ENCODE peak calls at places on chromosomes 7 and 10, in seven cellular contexts. U, G, B, M, L, N and Z are unnamed samples. For H3K79me2, the result is how much of the 10 kb centered on the place peaks cover.

GRCh38 chr7:133364959-133365680 is 112.2 kb downstream of the EXOC4 start:
- DNase-seq in U (peak), G (no peak), B (no peak), M (no peak), L (no peak), N (no peak), Z (no peak)

GRCh38 chr10:32957341-32958084 is 517 bp downstream of the ITGB1 start:
- DNase-seq in U (peak), G (no peak), B (peak), M (peak), L (peak), N (peak), Z (peak)

GRCh38 chr10:83986800-83987199 is 152.5 kb upstream of the GHITM start:
- DNase-seq in U (no peak), G (no peak), B (no peak), M (no peak), L (no peak), N (no peak), Z (no peak)

GRCh38 chr7:104252409-104253134 is 44.8 kb upstream of the ORC5 start:
- DNase-seq in U (peak), G (peak), B (peak), M (no peak), L (no peak), N (no peak), Z (peak)

GRCh38 chr10:97882142-97883091 is 32.8 kb downstream of the GOLGA7B start:
- DNase-seq in U (peak), G (peak), B (no peak), M (no peak), L (no peak), N (no peak), Z (peak)

GRCh38 chr7:44534501-44534900 is 6.6 kb downstream of the NPC1L1 start:
- DNase-seq in U (peak), G (peak), B (peak), M (peak), L (peak), N (peak), Z (peak)

GRCh38 chr10:107481224-107481623 is 316.7 kb upstream of the SORCS1 start:
- DNase-seq in U (no peak), G (no peak), B (no peak), M (no peak), L (no peak), N (no peak), Z (no peak)

GRCh38 chr10:90417466-90418210 is 440.2 kb downstream of the HTR7 start:
- DNase-seq in U (no peak), G (no peak), B (no peak), M (no peak), L (no peak), N (no peak), Z (peak)

GRCh38 chr7:30238721-30239441 is 45.5 kb upstream of the ZNRF2 start:
- DNase-seq in U (peak), G (no peak), B (no peak), M (no peak), L (peak), N (peak), Z (peak)

GRCh38 chr7:47381132-47381495 is 200.8 kb downstream of the TNS3 start:
- DNase-seq in U (no peak), G (no peak), B (no peak), M (peak), L (no peak), N (no peak), Z (no peak)

GRCh38 chr10:46283945-46284285 is 2.9 kb upstream of the ANTXRL start:
- DNase-seq in U (no peak), G (no peak), B (no peak), M (no peak), L (no peak), N (no peak), Z (no peak)

GRCh38 chr7:37732253-37732652 is 48.7 kb downstream of the GPR141 start:
- DNase-seq in U (peak), G (peak), B (peak), M (peak), L (peak), N (peak), Z (peak)

GRCh38 chr7:129781856-129782256 is 170.3 kb downstream of the NRF1 start:
- DNase-seq in U (no peak), G (no peak), B (peak), M (peak), L (no peak), N (peak), Z (no peak)

GRCh38 chr10:72612203-72612826 is 13.6 kb downstream of the MICU1 start:
- DNase-seq in U (peak), G (no peak), B (no peak), M (no peak), L (no peak), N (no peak), Z (peak)

GRCh38 chr7:159097661-159098423 is 46.8 kb downstream of the VIPR2 start:
- DNase-seq in U (no peak), G (no peak), B (no peak), M (peak), L (no peak), N (no peak), Z (no peak)

GRCh38 chr10:110373857-110374654 is 69.3 kb upstream of the SMNDC1 start:
- DNase-seq in U (no peak), G (no peak), B (no peak), M (no peak), L (no peak), N (no peak), Z (no peak)

GRCh38 chr10:65518379-65518778 is 1407.5 kb upstream of the LRRTM3 start:
- DNase-seq in U (no peak), G (peak), B (no peak), M (no peak), L (no peak), N (no peak), Z (peak)

GRCh38 chr10:677750-678661 is 11.5 kb downstream of the DIP2C start:
- DNase-seq in U (no peak), G (no peak), B (no peak), M (no peak), L (no peak), N (no peak), Z (no peak)

GRCh38 chr7:7208524-7208923 is 26.2 kb downstream of the C1GALT1 start:
- DNase-seq in U (no peak), G (no peak), B (peak), M (no peak), L (no peak), N (no peak), Z (no peak)

GRCh38 chr10:13143761-13144160 is 17.6 kb upstream of the MCM10 start:
- DNase-seq in U (no peak), G (no peak), B (no peak), M (no peak), L (no peak), N (no peak), Z (no peak)

GRCh38 chr10:8563478-8563877 is 509.0 kb downstream of the GATA3 start:
- DNase-seq in U (no peak), G (no peak), B (no peak), M (no peak), L (no peak), N (no peak), Z (no peak)

GRCh38 chr10:111455776-111456426 is 379.1 kb downstream of the ADRA2A start:
- DNase-seq in U (peak), G (no peak), B (no peak), M (no peak), L (no peak), N (no peak), Z (no peak)

GRCh38 chr7:73719806-73720169 is 319 bp upstream of the STX1A start:
- DNase-seq in U (no peak), G (no peak), B (no peak), M (no peak), L (no peak), N (no peak), Z (no peak)

GRCh38 chr10:70417568-70417967 is 13.6 kb downstream of the EIF4EBP2 start:
- DNase-seq in U (peak), G (no peak), B (no peak), M (no peak), L (no peak), N (no peak), Z (no peak)

GRCh38 chr7:15168489-15168888 is 265.9 kb upstream of the DGKB start:
- DNase-seq in U (no peak), G (no peak), B (peak), M (no peak), L (no peak), N (no peak), Z (no peak)

GRCh38 chr7:120586561-120586960 is 271.4 kb downstream of the TSPAN12 start:
- DNase-seq in U (no peak), G (no peak), B (no peak), M (no peak), L (no peak), N (no peak), Z (no peak)

GRCh38 chr10:35585903-35586535 is 19.1 kb upstream of the GJD4 start:
- DNase-seq in U (no peak), G (no peak), B (no peak), M (no peak), L (no peak), N (no peak), Z (peak)

GRCh38 chr10:11781114-11781513 is 38.9 kb downstream of the ECHDC3 start:
- DNase-seq in U (no peak), G (no peak), B (no peak), M (no peak), L (no peak), N (no peak), Z (no peak)

GRCh38 chr10:11787374-11787773 is 35.8 kb upstream of the PROSER2 start:
- DNase-seq in U (no peak), G (no peak), B (no peak), M (no peak), L (no peak), N (no peak), Z (no peak)

GRCh38 chr10:11783558-11783865 is 39.6 kb upstream of the PROSER2 start:
- DNase-seq in U (no peak), G (no peak), B (no peak), M (no peak), L (peak), N (no peak), Z (peak)

GRCh38 chr10:11787846-11788245 is 35.3 kb upstream of the PROSER2 start:
- DNase-seq in U (no peak), G (no peak), B (no peak), M (no peak), L (no peak), N (no peak), Z (no peak)

DNA sequence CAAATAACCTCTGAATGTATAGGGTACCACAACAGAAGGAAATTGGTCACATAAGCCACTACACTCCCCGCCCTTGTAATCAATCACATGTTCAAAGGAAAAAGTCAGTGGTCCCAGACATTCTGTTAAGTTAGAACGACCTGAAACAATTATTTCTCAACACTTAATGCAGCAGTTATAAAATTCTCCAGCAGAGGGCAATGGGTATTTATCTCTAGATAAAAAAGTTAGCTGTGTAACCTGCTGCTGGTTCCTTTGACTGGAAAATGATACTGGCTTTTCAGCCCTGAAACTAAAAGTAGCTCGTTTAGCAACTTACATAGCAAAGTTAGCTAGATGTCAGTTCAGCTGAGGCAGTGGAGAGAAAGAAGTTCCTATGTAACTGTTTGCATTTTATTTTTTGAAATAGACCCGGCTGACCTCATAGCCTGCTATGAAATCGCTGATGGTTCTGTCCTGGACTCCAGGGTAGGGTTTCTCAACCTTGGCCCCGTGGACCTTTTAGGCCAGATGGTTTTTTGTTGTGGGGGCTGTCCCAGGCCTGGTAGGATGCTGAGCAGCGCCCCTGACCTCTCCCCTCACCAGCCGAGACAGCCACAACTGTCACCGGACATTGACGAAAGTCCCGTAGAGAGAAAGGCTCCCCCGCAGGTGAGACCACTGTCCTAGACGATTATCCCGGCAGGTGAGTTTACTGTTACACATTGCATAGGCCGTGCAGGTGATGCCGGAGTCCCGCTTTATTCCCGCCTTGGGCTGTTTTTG is 40.2 kb upstream of the PROSER2 start:
- DNase-seq in U (peak), G (peak), B (peak), M (peak), L (peak), N (peak), Z (peak)
- TF ChIP-seq EZH2phosphoT487 in U (no peak), G (no peak), B (no peak), M (no peak), L (no peak), N (no peak), Z (no peak)

GRCh38 chr10:132329565-132330485 is 2.2 kb upstream of the LRRC27 start:
- DNase-seq in U (peak), G (no peak), B (no peak), M (no peak), L (no peak), N (peak), Z (peak)

GRCh38 chr10:132330486-132330833 is 1.5 kb upstream of the LRRC27 start:
- DNase-seq in U (no peak), G (no peak), B (no peak), M (no peak), L (no peak), N (no peak), Z (no peak)

GRCh38 chr10:132331259-132331955 is 586 bp upstream of the LRRC27 start:
- DNase-seq in U (no peak), G (no peak), B (no peak), M (no peak), L (no peak), N (no peak), Z (peak)

GRCh38 chr10:132333386-132333785 is 1.4 kb downstream of the LRRC27 start:
- DNase-seq in U (no peak), G (no peak), B (no peak), M (no peak), L (no peak), N (no peak), Z (no peak)

DNA sequence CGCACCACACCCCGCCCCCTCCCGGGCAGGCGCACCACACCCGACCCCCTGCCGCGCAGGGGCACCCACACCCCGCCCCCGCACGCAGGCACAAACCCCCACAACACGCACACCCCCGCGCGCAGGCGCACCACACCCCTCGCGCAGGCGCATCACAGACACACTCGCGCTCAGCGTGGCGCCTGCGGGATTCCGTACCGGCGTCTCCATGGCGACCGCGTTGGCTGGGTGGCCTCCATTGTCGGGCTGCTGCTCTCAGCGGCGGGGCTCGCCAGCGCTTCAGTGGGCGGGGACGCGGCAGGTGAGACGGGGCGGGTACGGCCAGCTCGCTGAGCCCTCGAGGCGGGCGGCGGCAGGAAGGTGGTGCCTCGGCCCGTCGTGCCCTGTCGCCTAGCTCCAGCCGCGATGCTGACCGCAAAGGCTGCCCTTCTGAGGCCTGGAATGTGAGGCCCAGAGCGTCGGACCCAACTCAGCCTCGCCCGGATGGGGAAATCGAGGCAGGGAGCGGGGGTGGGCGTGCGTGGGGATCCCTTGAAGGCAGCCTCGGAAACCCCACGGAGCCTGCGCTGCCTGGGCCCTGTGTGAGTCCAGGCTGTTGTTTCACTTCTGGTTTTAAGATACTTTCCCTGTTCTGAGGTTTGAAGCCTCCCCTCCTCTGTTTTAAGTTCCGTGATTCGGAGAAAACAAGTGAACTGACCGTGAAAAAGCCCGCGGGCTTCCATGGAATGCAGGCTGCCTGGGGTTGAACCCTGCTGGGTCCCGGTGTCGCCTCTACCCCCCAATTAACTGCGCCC is at the start of gene LRRC27:
- DNase-seq in U (peak), G (peak), B (peak), M (peak), L (peak), N (peak), Z (peak)
- TF ChIP-seq EZH2 in U (no peak), G (no peak), B (no peak), M (no peak), L (no peak), N (no peak), Z (no peak)

GRCh38 chr10:29414501-29414900 is 125.6 kb downstream of the LYZL1 start:
- DNase-seq in U (no peak), G (no peak), B (no peak), M (no peak), L (no peak), N (no peak), Z (no peak)
- H3K79me2 ChIP-seq in U (half or more), G (half or more), B (under half), M (under half), L (under half), N (under half), Z (half or more)

GRCh38 chr7:127628445-127628844 is 10.5 kb upstream of the PAX4 start:
- DNase-seq in U (no peak), G (no peak), B (peak), M (peak), L (no peak), N (no peak), Z (no peak)

GRCh38 chr7:127632276-127632910 is 14.5 kb upstream of the PAX4 start:
- DNase-seq in U (peak), G (no peak), B (no peak), M (no peak), L (no peak), N (no peak), Z (no peak)

GRCh38 chr7:127629268-127629854 is 11.4 kb upstream of the PAX4 start:
- DNase-seq in U (no peak), G (peak), B (peak), M (peak), L (peak), N (peak), Z (peak)
- TF ChIP-seq EZH2phosphoT487 in U (no peak), G (no peak), B (no peak), M (no peak), L (no peak), N (no peak), Z (no peak)

GRCh38 chr7:45651056-45651444 is 76.9 kb downstream of the ADCY1 start:
- DNase-seq in U (no peak), G (no peak), B (no peak), M (no peak), L (no peak), N (no peak), Z (no peak)

GRCh38 chr7:45653209-45653907 is 79.2 kb downstream of the ADCY1 start:
- DNase-seq in U (no peak), G (no peak), B (no peak), M (no peak), L (no peak), N (no peak), Z (no peak)

GRCh38 chr7:45654341-45654740 is 80.2 kb downstream of the ADCY1 start:
- DNase-seq in U (no peak), G (no peak), B (no peak), M (no peak), L (no peak), N (no peak), Z (no peak)

GRCh38 chr7:45651540-45651939 is 77.4 kb downstream of the ADCY1 start:
- DNase-seq in U (no peak), G (no peak), B (no peak), M (no peak), L (no peak), N (no peak), Z (no peak)

DNA sequence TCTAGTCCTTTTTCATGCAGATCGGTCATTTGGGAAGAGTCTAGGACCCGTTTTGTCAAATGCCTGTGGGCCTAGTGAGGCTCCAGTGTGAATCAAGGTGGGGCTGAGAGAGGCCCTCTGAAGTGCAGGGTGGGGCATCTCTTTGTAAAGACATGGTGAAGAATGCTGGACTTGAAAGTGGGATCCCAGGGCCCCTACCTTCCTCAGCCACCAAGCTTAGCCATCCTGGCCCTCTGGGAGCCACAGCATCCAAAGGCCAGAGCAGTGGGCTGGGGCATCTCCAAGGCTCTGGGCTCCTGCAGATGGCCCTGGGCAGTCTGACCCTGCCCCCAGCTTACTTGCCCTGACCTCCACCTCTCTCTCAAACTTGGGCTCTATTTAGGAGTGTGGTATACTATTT is 78.5 kb downstream of the ADCY1 start:
- DNase-seq in U (no peak), G (no peak), B (no peak), M (no peak), L (no peak), N (no peak), Z (no peak)
- TF ChIP-seq EZH2 in U (no peak), G (no peak), B (no peak), M (no peak), L (no peak), N (no peak), Z (no peak)